ENCODE peak calls at places on chromosomes 1 and 21, in nine cellular contexts. One of them, this sample, is unnamed.
A peak's percentile ranks its signal among the peaks of the same experiment; 100 is the strongest.

GRCh38 chr1:71210746-71211145 is 129.9 kb upstream of the ZRANB2 start:
- DNase-seq in tibial nerve: no peak
- DNase-seq in uterus: no peak
- DNase-seq in sigmoid colon: no peak
- DNase-seq in right lobe of liver: no peak
- DNase-seq in NB4: no peak
- DNase-seq in esophagus muscularis mucosa: no peak
- DNase-seq in transverse colon: no peak
- DNase-seq in HepG2: no peak
- DNase-seq in this sample: no peak

GRCh38 chr1:59043796-59044195 is 253.1 kb upstream of the FGGY start:
- DNase-seq in sigmoid colon: peak; percentile 93
- DNase-seq in transverse colon: peak; percentile 69
- DNase-seq in esophagus muscularis mucosa: no peak
- DNase-seq in NB4: peak; percentile 24
- DNase-seq in uterus: peak; percentile 89
- DNase-seq in tibial nerve: peak; percentile 66
- DNase-seq in right lobe of liver: peak; percentile 87
- DNase-seq in HepG2: peak; percentile 66
- DNase-seq in this sample: peak; percentile 40

GRCh38 chr1:36084502-36085115 is 715 bp downstream of the TEKT2 start:
- DNase-seq in sigmoid colon: no peak
- DNase-seq in uterus: no peak
- DNase-seq in transverse colon: peak; percentile 7
- DNase-seq in esophagus muscularis mucosa: no peak
- DNase-seq in right lobe of liver: no peak
- DNase-seq in NB4: no peak
- DNase-seq in tibial nerve: no peak
- DNase-seq in HepG2: no peak
- DNase-seq in this sample: no peak

GRCh38 chr1:228782662-228783414 is 47.6 kb downstream of the RHOU start:
- DNase-seq in sigmoid colon: no peak
- DNase-seq in HepG2: peak; percentile 80
- DNase-seq in transverse colon: peak; percentile 70
- DNase-seq in esophagus muscularis mucosa: no peak
- DNase-seq in uterus: no peak
- DNase-seq in NB4: no peak
- DNase-seq in tibial nerve: no peak
- DNase-seq in right lobe of liver: no peak
- DNase-seq in this sample: peak; percentile 18

GRCh38 chr1:153359241-153359640 is 1.6 kb downstream of the S100A9 start:
- DNase-seq in uterus: no peak
- DNase-seq in tibial nerve: no peak
- DNase-seq in NB4: no peak
- DNase-seq in HepG2: no peak
- DNase-seq in esophagus muscularis mucosa: no peak
- DNase-seq in sigmoid colon: no peak
- DNase-seq in transverse colon: no peak
- DNase-seq in right lobe of liver: no peak
- DNase-seq in this sample: no peak

GRCh38 chr1:74323937-74324473 is 88.8 kb downstream of the TNNI3K start:
- DNase-seq in uterus: no peak
- DNase-seq in right lobe of liver: no peak
- DNase-seq in tibial nerve: no peak
- DNase-seq in HepG2: no peak
- DNase-seq in NB4: no peak
- DNase-seq in sigmoid colon: no peak
- DNase-seq in esophagus muscularis mucosa: no peak
- DNase-seq in transverse colon: no peak
- DNase-seq in this sample: no peak

GRCh38 chr1:30737357-30738039 is 14.1 kb upstream of the MATN1 start:
- DNase-seq in sigmoid colon: no peak
- DNase-seq in right lobe of liver: no peak
- DNase-seq in HepG2: no peak
- DNase-seq in esophagus muscularis mucosa: no peak
- DNase-seq in tibial nerve: no peak
- DNase-seq in uterus: no peak
- DNase-seq in NB4: no peak
- DNase-seq in transverse colon: no peak
- DNase-seq in this sample: no peak

GRCh38 chr1:201732351-201732750 is 96.6 kb upstream of the IPO9 start:
- DNase-seq in transverse colon: no peak
- DNase-seq in HepG2: no peak
- DNase-seq in NB4: no peak
- DNase-seq in right lobe of liver: no peak
- DNase-seq in esophagus muscularis mucosa: no peak
- DNase-seq in sigmoid colon: no peak
- DNase-seq in tibial nerve: no peak
- DNase-seq in uterus: no peak
- DNase-seq in this sample: no peak

GRCh38 chr1:229110986-229111385 is 159.9 kb upstream of the RAB4A start:
- DNase-seq in uterus: no peak
- DNase-seq in transverse colon: no peak
- DNase-seq in esophagus muscularis mucosa: no peak
- DNase-seq in HepG2: no peak
- DNase-seq in tibial nerve: no peak
- DNase-seq in NB4: no peak
- DNase-seq in right lobe of liver: no peak
- DNase-seq in sigmoid colon: peak; percentile 26
- DNase-seq in this sample: no peak

GRCh38 chr1:96559707-96560588 is 161.6 kb upstream of the PTBP2 start:
- DNase-seq in esophagus muscularis mucosa: no peak
- DNase-seq in HepG2: no peak
- DNase-seq in uterus: peak; percentile 51
- DNase-seq in right lobe of liver: no peak
- DNase-seq in transverse colon: no peak
- DNase-seq in sigmoid colon: peak; percentile 87
- DNase-seq in NB4: peak; percentile 73
- DNase-seq in tibial nerve: no peak
- DNase-seq in this sample: peak; percentile 8

GRCh38 chr21:27192286-27192685 is 225.4 kb upstream of the ADAMTS5 start:
- DNase-seq in HepG2: no peak
- DNase-seq in right lobe of liver: no peak
- DNase-seq in uterus: no peak
- DNase-seq in transverse colon: no peak
- DNase-seq in tibial nerve: no peak
- DNase-seq in NB4: no peak
- DNase-seq in esophagus muscularis mucosa: no peak
- DNase-seq in sigmoid colon: no peak
- DNase-seq in this sample: no peak

GRCh38 chr1:26894263-26894662 is 4.2 kb upstream of the GPN2 start:
- DNase-seq in right lobe of liver: no peak
- DNase-seq in transverse colon: no peak
- DNase-seq in tibial nerve: no peak
- DNase-seq in uterus: no peak
- DNase-seq in HepG2: no peak
- DNase-seq in NB4: no peak
- DNase-seq in esophagus muscularis mucosa: no peak
- DNase-seq in sigmoid colon: no peak
- DNase-seq in this sample: no peak

DNA sequence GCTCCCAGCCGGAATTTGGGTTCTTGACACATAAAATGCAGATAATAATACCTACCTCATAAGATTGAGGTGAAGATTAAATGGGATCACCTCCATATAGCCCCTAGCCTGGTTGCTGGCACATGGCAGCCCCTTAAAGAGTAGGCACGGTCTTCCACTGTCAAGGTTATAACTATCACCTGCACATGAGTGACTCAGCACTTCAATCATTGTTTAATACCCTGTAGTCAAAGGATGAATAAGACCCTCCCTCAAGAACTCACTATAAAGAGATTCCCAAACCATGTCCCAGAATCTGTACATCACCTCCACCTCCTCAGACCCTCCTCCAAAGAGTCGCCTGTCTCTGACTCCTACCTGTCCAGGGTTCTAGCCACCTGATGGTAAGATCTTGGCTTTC is 6.5 kb upstream of the LMNA start:
- DNase-seq in esophagus muscularis mucosa: no peak
- DNase-seq in tibial nerve: no peak
- DNase-seq in NB4: no peak
- DNase-seq in uterus: no peak
- DNase-seq in right lobe of liver: no peak
- DNase-seq in sigmoid colon: no peak
- DNase-seq in HepG2: no peak
- DNase-seq in transverse colon: no peak
- DNase-seq in this sample: no peak
- TF ChIP-seq POLR2A in esophagus muscularis mucosa: no peak
- TF ChIP-seq POLR2A in tibial nerve: no peak
- TF ChIP-seq POLR2A in NB4: no peak
- TF ChIP-seq POLR2A in uterus: no peak
- TF ChIP-seq POLR2A in right lobe of liver: no peak
- TF ChIP-seq POLR2A in sigmoid colon: no peak
- TF ChIP-seq POLR2A in HepG2: no peak
- TF ChIP-seq POLR2A in transverse colon: no peak
- TF ChIP-seq POLR2A in this sample: no peak

GRCh38 chr1:24692351-24692980 is 49.4 kb downstream of the SRRM1 start:
- DNase-seq in tibial nerve: no peak
- DNase-seq in esophagus muscularis mucosa: no peak
- DNase-seq in uterus: no peak
- DNase-seq in sigmoid colon: peak; percentile 24
- DNase-seq in NB4: no peak
- DNase-seq in transverse colon: no peak
- DNase-seq in right lobe of liver: no peak
- DNase-seq in HepG2: no peak
- DNase-seq in this sample: no peak

GRCh38 chr1:24688033-24688432 is 44.9 kb downstream of the SRRM1 start:
- DNase-seq in NB4: no peak
- DNase-seq in tibial nerve: no peak
- DNase-seq in uterus: no peak
- DNase-seq in HepG2: no peak
- DNase-seq in sigmoid colon: no peak
- DNase-seq in right lobe of liver: no peak
- DNase-seq in transverse colon: no peak
- DNase-seq in esophagus muscularis mucosa: no peak
- DNase-seq in this sample: no peak

GRCh38 chr1:24683713-24684162 is 40.6 kb downstream of the SRRM1 start:
- DNase-seq in right lobe of liver: no peak
- DNase-seq in transverse colon: no peak
- DNase-seq in uterus: no peak
- DNase-seq in HepG2: peak; percentile 59
- DNase-seq in NB4: peak; percentile 21
- DNase-seq in sigmoid colon: no peak
- DNase-seq in tibial nerve: no peak
- DNase-seq in esophagus muscularis mucosa: no peak
- DNase-seq in this sample: peak; percentile 48

GRCh38 chr1:24693827-24694379 is 50.8 kb downstream of the SRRM1 start:
- DNase-seq in NB4: no peak
- DNase-seq in transverse colon: no peak
- DNase-seq in sigmoid colon: no peak
- DNase-seq in esophagus muscularis mucosa: no peak
- DNase-seq in right lobe of liver: no peak
- DNase-seq in HepG2: no peak
- DNase-seq in tibial nerve: no peak
- DNase-seq in uterus: no peak
- DNase-seq in this sample: no peak

GRCh38 chr1:24688621-24689195 is 45.6 kb downstream of the SRRM1 start:
- DNase-seq in uterus: peak; percentile 73
- DNase-seq in right lobe of liver: peak; percentile 70
- DNase-seq in NB4: peak; percentile 70
- DNase-seq in HepG2: peak; percentile 57
- DNase-seq in tibial nerve: peak; percentile 62
- DNase-seq in transverse colon: peak; percentile 74
- DNase-seq in sigmoid colon: peak; percentile 85
- DNase-seq in esophagus muscularis mucosa: no peak
- DNase-seq in this sample: no peak
- TF ChIP-seq POLR2A in uterus: no peak
- TF ChIP-seq POLR2A in right lobe of liver: no peak
- TF ChIP-seq POLR2A in NB4: no peak
- TF ChIP-seq POLR2A in HepG2: no peak
- TF ChIP-seq POLR2A in tibial nerve: no peak
- TF ChIP-seq POLR2A in transverse colon: no peak
- TF ChIP-seq POLR2A in sigmoid colon: no peak
- TF ChIP-seq POLR2A in esophagus muscularis mucosa: no peak
- TF ChIP-seq POLR2A in this sample: no peak

DNA sequence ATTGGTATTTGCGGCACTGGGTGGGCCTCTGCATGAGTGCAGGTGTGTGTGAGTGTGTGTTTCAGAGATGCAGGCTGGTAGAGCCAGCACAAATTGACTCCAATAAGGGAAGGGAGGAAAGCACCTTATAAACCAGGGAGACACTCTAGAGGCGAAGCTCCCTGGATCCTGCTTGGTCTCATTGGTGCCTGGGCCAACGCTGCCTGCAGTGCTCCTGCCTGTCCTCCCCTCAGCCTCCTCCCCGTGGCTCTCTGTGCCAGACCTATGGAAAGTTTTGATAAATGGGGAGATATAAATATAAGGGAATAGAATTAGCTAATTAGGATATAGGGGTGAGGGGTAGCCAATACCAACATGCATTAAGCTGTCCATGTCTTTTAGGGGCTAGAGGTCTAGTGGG is 2.6 kb downstream of the BSND start:
- DNase-seq in esophagus muscularis mucosa: no peak
- DNase-seq in tibial nerve: no peak
- DNase-seq in uterus: no peak
- DNase-seq in sigmoid colon: no peak
- DNase-seq in right lobe of liver: no peak
- DNase-seq in HepG2: no peak
- DNase-seq in NB4: no peak
- DNase-seq in transverse colon: no peak
- DNase-seq in this sample: no peak
- TF ChIP-seq POLR2A in esophagus muscularis mucosa: no peak
- TF ChIP-seq POLR2A in tibial nerve: no peak
- TF ChIP-seq POLR2A in uterus: no peak
- TF ChIP-seq POLR2A in sigmoid colon: no peak
- TF ChIP-seq POLR2A in right lobe of liver: no peak
- TF ChIP-seq POLR2A in HepG2: no peak
- TF ChIP-seq POLR2A in NB4: no peak
- TF ChIP-seq POLR2A in transverse colon: no peak
- TF ChIP-seq POLR2A in this sample: no peak

GRCh38 chr1:150973258-150973825 is 1.3 kb downstream of the CERS2 start:
- DNase-seq in HepG2: no peak
- DNase-seq in right lobe of liver: no peak
- DNase-seq in uterus: peak; percentile 22
- DNase-seq in tibial nerve: no peak
- DNase-seq in sigmoid colon: no peak
- DNase-seq in esophagus muscularis mucosa: no peak
- DNase-seq in transverse colon: peak; percentile 20
- DNase-seq in NB4: peak; percentile 50
- DNase-seq in this sample: no peak

GRCh38 chr1:150976879-150977694 is 2.5 kb upstream of the CERS2 start:
- DNase-seq in tibial nerve: peak; percentile 60
- DNase-seq in sigmoid colon: peak; percentile 92
- DNase-seq in right lobe of liver: peak; percentile 94
- DNase-seq in transverse colon: peak; percentile 91
- DNase-seq in uterus: peak; percentile 58
- DNase-seq in NB4: peak; percentile 96
- DNase-seq in esophagus muscularis mucosa: no peak
- DNase-seq in HepG2: peak; percentile 68
- DNase-seq in this sample: peak; percentile 100

GRCh38 chr1:150973826-150974579 is 632 bp downstream of the CERS2 start:
- DNase-seq in HepG2: no peak
- DNase-seq in tibial nerve: no peak
- DNase-seq in NB4: peak; percentile 69
- DNase-seq in right lobe of liver: peak; percentile 64
- DNase-seq in sigmoid colon: no peak
- DNase-seq in esophagus muscularis mucosa: no peak
- DNase-seq in uterus: peak; percentile 45
- DNase-seq in transverse colon: peak; percentile 56
- DNase-seq in this sample: no peak

GRCh38 chr1:150976401-150976821 is 1.8 kb upstream of the CERS2 start:
- DNase-seq in sigmoid colon: no peak
- DNase-seq in esophagus muscularis mucosa: no peak
- DNase-seq in uterus: no peak
- DNase-seq in HepG2: no peak
- DNase-seq in NB4: no peak
- DNase-seq in right lobe of liver: no peak
- DNase-seq in transverse colon: no peak
- DNase-seq in tibial nerve: no peak
- DNase-seq in this sample: no peak

GRCh38 chr1:150974580-150975478 is at the start of gene CERS2:
- DNase-seq in uterus: peak; percentile 84
- DNase-seq in NB4: peak; percentile 85
- DNase-seq in HepG2: peak; percentile 52
- DNase-seq in esophagus muscularis mucosa: no peak
- DNase-seq in transverse colon: peak; percentile 88
- DNase-seq in right lobe of liver: peak; percentile 89
- DNase-seq in tibial nerve: peak; percentile 63
- DNase-seq in sigmoid colon: peak; percentile 91
- DNase-seq in this sample: peak; percentile 90
- TF ChIP-seq POLR2A in uterus: peak; percentile 64
- TF ChIP-seq POLR2A in NB4: peak; percentile 40
- TF ChIP-seq POLR2A in HepG2: peak; percentile 65
- TF ChIP-seq POLR2A in esophagus muscularis mucosa: no peak
- TF ChIP-seq POLR2A in transverse colon: no peak
- TF ChIP-seq POLR2A in right lobe of liver: peak; percentile 83
- TF ChIP-seq POLR2A in tibial nerve: peak; percentile 68
- TF ChIP-seq POLR2A in sigmoid colon: no peak
- TF ChIP-seq POLR2A in this sample: peak; percentile 75

This sample was measured in H54.